ENCODE peak calls at places on chromosome 14, in six cellular contexts. G is endodermal cell, J is psoas muscle, X is lower leg skin, I is ovary, C is tibial nerve. D is an unnamed sample.

GRCh38 chr14:89240414-89240813 is 176.6 kb downstream of the FOXN3 start:
- DNase-seq in J (no peak), I (no peak), X (no peak), C (no peak), G (no peak), D (no peak)

GRCh38 chr14:25237845-25238244 is 187.9 kb upstream of the STXBP6 start:
- DNase-seq in I (no peak), C (no peak), X (no peak), J (no peak), G (peak), D (peak)

GRCh38 chr14:99910337-99911268 is 117.4 kb downstream of the EML1 start:
- DNase-seq in J (no peak), G (no peak), C (no peak), X (no peak), I (no peak), D (no peak)

GRCh38 chr14:64266206-64266605 is 28.0 kb downstream of the ESR2 start:
- DNase-seq in C (no peak), X (no peak), J (no peak), I (no peak), G (no peak), D (no peak)

GRCh38 chr14:99271951-99272668 is at the start of gene BCL11B:
- DNase-seq in G (peak), J (peak), I (peak), X (peak), C (no peak), D (peak)

GRCh38 chr14:74596747-74597456 is 15.1 kb downstream of the LTBP2 start:
- DNase-seq in C (no peak), G (no peak), I (peak), J (peak), X (no peak), D (no peak)

GRCh38 chr14:71290960-71291466 is 383.8 kb downstream of the PCNX1 start:
- DNase-seq in G (no peak), X (no peak), C (no peak), J (no peak), I (no peak), D (peak)

GRCh38 chr14:93005838-93006237 is 82.9 kb downstream of the CHGA start:
- DNase-seq in X (no peak), C (no peak), I (no peak), J (no peak), G (no peak), D (no peak)

GRCh38 chr14:53004976-53005375 is 54.1 kb upstream of the FERMT2 start:
- DNase-seq in I (no peak), J (no peak), X (no peak), C (no peak), G (no peak), D (no peak)

GRCh38 chr14:77903233-77903632 is 103.3 kb downstream of the ADCK1 start:
- DNase-seq in I (no peak), J (no peak), X (no peak), C (no peak), G (no peak), D (no peak)

GRCh38 chr14:56145965-56146364 is 27.8 kb downstream of the PELI2 start:
- DNase-seq in G (no peak), C (no peak), J (no peak), X (no peak), I (no peak), D (no peak)

GRCh38 chr14:34354556-34354955 is 107.5 kb downstream of the SPTSSA start:
- DNase-seq in G (no peak), X (no peak), J (no peak), C (no peak), I (no peak), D (no peak)

GRCh38 chr14:86799244-86799647 is 1193.7 kb downstream of the GALC start:
- DNase-seq in J (no peak), I (no peak), X (no peak), G (no peak), C (no peak), D (no peak)

GRCh38 chr14:54651649-54652048 is 84.7 kb downstream of the SAMD4A start:
- DNase-seq in X (no peak), J (no peak), I (no peak), G (no peak), C (no peak), D (no peak)

GRCh38 chr14:20278414-20278813 is 27.3 kb downstream of the TTC5 start:
- DNase-seq in X (no peak), I (no peak), G (no peak), C (peak), J (no peak), D (no peak)

GRCh38 chr14:95227279-95227860 is 70.0 kb upstream of the DICER1 start:
- DNase-seq in G (no peak), C (no peak), J (no peak), I (no peak), X (peak), D (no peak)

GRCh38 chr14:24431569-24432258 is 2.0 kb downstream of the KHNYN start:
- DNase-seq in X (peak), I (peak), J (peak), C (peak), G (peak), D (peak)

GRCh38 chr14:67410313-67410712 is 1.7 kb downstream of the PLEK2 start:
- DNase-seq in J (no peak), I (no peak), G (no peak), X (no peak), C (no peak), D (peak)

GRCh38 chr14:93161411-93161940 is 23.2 kb downstream of the MOAP1 start:
- DNase-seq in I (no peak), J (no peak), X (no peak), C (no peak), G (no peak), D (no peak)

GRCh38 chr14:64137657-64138290 is 156.4 kb downstream of the ESR2 start:
- DNase-seq in G (peak), X (no peak), C (no peak), I (peak), J (no peak), D (no peak)

GRCh38 chr14:91395998-91396660 is 21.5 kb downstream of the CCDC88C start:
- DNase-seq in X (no peak), J (no peak), C (no peak), G (peak), I (no peak), D (peak)

GRCh38 chr14:91395466-91395865 is 22.2 kb downstream of the CCDC88C start:
- DNase-seq in C (no peak), J (no peak), X (no peak), G (peak), I (no peak), D (no peak)

GRCh38 chr14:91398707-91399106 is 18.9 kb downstream of the CCDC88C start:
- DNase-seq in I (no peak), G (peak), J (no peak), X (no peak), C (no peak), D (no peak)

GRCh38 chr14:91398192-91398591 is 19.4 kb downstream of the CCDC88C start:
- DNase-seq in I (no peak), G (no peak), X (no peak), J (no peak), C (no peak), D (no peak)

DNA sequence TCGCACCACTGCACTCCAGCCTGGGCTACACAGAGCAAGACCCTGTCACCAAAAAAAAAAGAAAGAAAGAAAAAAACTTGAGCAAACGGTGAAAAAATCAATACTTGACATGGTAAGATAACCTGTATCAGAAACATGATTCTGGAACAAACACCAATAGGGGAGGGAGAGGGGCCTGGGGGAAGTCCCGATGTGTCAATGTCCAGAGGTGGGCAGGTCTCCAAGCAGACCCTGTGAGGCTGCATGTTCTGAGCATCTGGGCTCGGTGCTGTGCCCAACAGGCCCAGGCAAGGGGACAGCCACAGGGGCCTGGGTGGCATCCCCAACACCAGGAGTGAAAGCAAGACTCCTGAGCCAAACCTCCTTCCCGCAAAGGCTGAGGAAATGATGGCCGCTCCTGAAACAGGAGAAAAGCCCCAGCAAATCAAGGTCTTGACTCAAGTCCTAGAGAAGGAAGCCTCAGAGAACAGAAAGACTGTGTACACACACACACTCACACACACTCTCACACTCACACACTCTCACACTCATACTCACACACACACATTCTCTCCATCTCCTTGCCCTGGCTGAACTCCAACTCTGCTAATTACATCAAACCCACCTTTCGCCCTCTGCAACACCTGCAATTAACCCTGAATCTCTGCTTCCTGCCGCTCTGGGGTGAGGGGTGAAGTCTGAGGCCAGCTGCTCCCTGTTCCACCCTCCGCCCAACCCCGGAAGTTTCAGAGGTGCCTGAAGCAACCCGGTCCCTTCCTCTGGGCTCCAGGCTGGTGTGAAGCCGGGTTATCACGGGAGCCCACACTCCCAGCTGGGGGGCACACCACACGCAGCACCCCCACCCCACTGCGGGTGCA is 20.4 kb downstream of the CCDC88C start:
- DNase-seq in J (no peak), X (no peak), I (no peak), C (no peak), G (peak), D (peak)
- H3K4me3 ChIP-seq in J (no peak), X (no peak), I (no peak), C (no peak), G (no peak), D (no peak)

DNA sequence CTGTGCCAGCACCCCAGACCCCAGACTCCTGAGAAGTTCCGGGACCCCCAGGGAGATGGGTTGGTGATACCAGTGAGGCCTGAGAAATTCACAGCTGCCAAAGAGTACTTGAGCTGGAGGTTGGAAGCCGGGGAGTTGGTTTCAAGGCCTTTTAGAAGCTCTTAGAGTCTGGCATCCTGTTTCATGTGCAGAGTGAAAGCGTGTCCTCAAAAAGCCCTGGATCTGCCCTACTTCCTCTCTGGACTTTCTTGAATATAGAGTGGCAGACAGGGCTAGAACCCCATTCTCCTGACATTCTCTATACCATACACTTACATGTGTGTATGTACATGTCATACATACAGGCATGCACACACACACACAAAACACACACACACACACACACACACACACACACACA is 31.3 kb upstream of the PPM1A start:
- DNase-seq in G (no peak), J (no peak), I (no peak), X (no peak), C (no peak), D (no peak)
- TF ChIP-seq CTCF in G (no peak), J (no peak), I (no peak), X (no peak), C (no peak), D (no peak)

GRCh38 chr14:37566811-37567371 is 28.2 kb downstream of the FOXA1 start:
- DNase-seq in X (no peak), I (no peak), C (no peak), G (no peak), J (no peak), D (no peak)
- H3K4me3 ChIP-seq in X (no peak), I (no peak), C (no peak), G (peak), J (no peak), D (no peak)

GRCh38 chr14:104724407-104724980 is 465 bp downstream of the ADSS1 start:
- DNase-seq in J (peak), G (no peak), X (no peak), C (no peak), I (peak), D (peak)

GRCh38 chr14:104723651-104724406 is at the start of gene ADSS1:
- DNase-seq in C (peak), I (peak), G (peak), J (peak), X (no peak), D (peak)

GRCh38 chr14:104726600-104727451 is 2.8 kb downstream of the ADSS1 start:
- DNase-seq in J (no peak), X (no peak), I (no peak), C (no peak), G (peak), D (no peak)

GRCh38 chr14:104725772-104726548 is 1.9 kb downstream of the ADSS1 start:
- DNase-seq in C (no peak), J (peak), X (no peak), I (no peak), G (no peak), D (no peak)

DNA sequence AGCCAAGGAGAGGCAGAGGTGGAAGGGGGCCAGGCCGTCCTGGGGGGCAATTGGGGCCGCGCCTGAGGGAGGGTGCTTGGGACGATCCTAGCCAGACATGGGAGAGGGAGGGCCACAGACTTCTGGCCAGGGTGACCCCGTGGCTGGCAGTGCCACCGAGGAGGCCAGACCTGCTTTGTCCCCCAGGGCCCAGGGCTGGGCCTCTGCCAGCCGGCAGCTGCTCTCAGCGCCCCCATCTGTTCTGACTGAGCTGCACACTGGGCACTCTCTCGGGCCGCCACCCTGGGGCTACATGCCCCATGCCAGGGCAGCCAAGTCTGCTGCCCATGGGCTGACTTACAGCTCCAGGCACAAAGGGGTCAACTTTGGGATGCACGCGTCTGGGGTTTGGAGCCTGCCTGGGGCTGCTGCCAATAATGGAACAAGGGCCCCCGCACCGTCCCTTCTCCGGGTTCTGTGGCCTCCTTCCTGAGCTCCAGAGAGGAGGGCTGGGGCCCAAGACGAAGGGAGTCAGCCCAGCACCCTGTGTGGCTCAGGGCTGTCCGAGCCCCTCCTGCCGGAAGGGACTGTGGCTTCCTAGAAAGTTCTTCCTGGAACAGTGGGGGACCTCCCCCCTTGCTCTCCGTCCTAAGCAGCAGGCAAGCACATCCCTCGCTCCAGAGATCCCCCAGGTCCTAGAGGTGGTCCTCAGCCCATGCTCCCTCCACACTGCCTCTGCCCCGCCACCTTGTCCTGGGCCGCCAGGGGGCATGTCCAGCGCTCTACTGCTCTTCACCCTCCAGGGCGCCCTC is 1.1 kb downstream of the ADSS1 start:
- DNase-seq in J (peak), C (no peak), I (peak), X (no peak), G (peak), D (peak)
- TF ChIP-seq CTCF in J (peak), C (peak), I (no peak), X (no peak), G (peak), D (peak)

D was measured in transverse colon.